ENCODE peak calls at places on chromosomes 5 and 9, in seven cellular contexts. Z is adipocyte, S is heart right ventricle, M is right atrium auricular region, Q is breast epithelium, B is tibial artery, K is stomach. E is an unnamed sample. For H3K4me1 and H3K9me3, the result is how much of the 10 kb centered on the place peaks cover.

GRCh38 chr9:117019242-117019641 is 332.1 kb downstream of the TRIM32 start:
- DNase-seq in Z (no peak), S (no peak), M (no peak), Q (no peak), B (no peak), K (no peak), E (no peak)

GRCh38 chr5:56025303-56025885 is 30.6 kb upstream of the IL6ST start:
- DNase-seq in Z (peak), S (no peak), M (no peak), Q (no peak), B (no peak), K (no peak), E (no peak)

GRCh38 chr9:134951461-134951860 is 33.7 kb upstream of the FCN1 start:
- DNase-seq in Z (no peak), S (no peak), M (no peak), Q (no peak), B (peak), K (no peak), E (no peak)

GRCh38 chr5:134891473-134891872 is 13.5 kb upstream of the PCBD2 start:
- DNase-seq in Z (no peak), S (no peak), M (no peak), Q (no peak), B (no peak), K (no peak), E (no peak)

GRCh38 chr5:162931501-162931900 is 505.9 kb upstream of the CCNG1 start:
- DNase-seq in Z (no peak), S (no peak), M (no peak), Q (no peak), B (no peak), K (no peak), E (no peak)

GRCh38 chr9:37997636-37998374 is 71.2 kb downstream of the SHB start:
- DNase-seq in Z (no peak), S (no peak), M (no peak), Q (no peak), B (no peak), K (no peak), E (no peak)

GRCh38 chr9:125694478-125694877 is 12.5 kb downstream of the MAPKAP1 start:
- DNase-seq in Z (peak), S (no peak), M (no peak), Q (no peak), B (no peak), K (no peak), E (peak)

GRCh38 chr9:136564379-136564988 is 18.6 kb upstream of the NOTCH1 start:
- DNase-seq in Z (peak), S (peak), M (peak), Q (peak), B (peak), K (peak), E (no peak)

GRCh38 chr5:127572930-127573329 is 55.5 kb downstream of the PRRC1 start:
- DNase-seq in Z (peak), S (no peak), M (no peak), Q (no peak), B (no peak), K (no peak), E (no peak)

GRCh38 chr9:128121924-128122808 is 5.4 kb downstream of the PTGES2 start:
- DNase-seq in Z (no peak), S (peak), M (no peak), Q (no peak), B (no peak), K (peak), E (no peak)

GRCh38 chr5:54404568-54404967 is 50.9 kb upstream of the HSPB3 start:
- DNase-seq in Z (no peak), S (no peak), M (no peak), Q (no peak), B (no peak), K (no peak), E (peak)

GRCh38 chr5:26986985-26987384 is 51.4 kb downstream of the CDH9 start:
- DNase-seq in Z (no peak), S (no peak), M (no peak), Q (no peak), B (no peak), K (no peak), E (no peak)

GRCh38 chr5:143741418-143741817 is 70.5 kb upstream of the HMHB1 start:
- DNase-seq in Z (no peak), S (no peak), M (no peak), Q (no peak), B (no peak), K (no peak), E (no peak)

GRCh38 chr9:14314424-14314928 is 535 bp upstream of the NFIB start:
- DNase-seq in Z (peak), S (peak), M (peak), Q (peak), B (peak), K (peak), E (peak)

GRCh38 chr5:149392718-149393117 is 13.6 kb upstream of the IL17B start:
- DNase-seq in Z (peak), S (no peak), M (no peak), Q (no peak), B (no peak), K (no peak), E (no peak)

GRCh38 chr5:177325868-177326381 is 14.2 kb upstream of the MXD3 start:
- DNase-seq in Z (no peak), S (no peak), M (no peak), Q (no peak), B (no peak), K (no peak), E (peak)

GRCh38 chr9:34989056-34989945 is at the start of gene DNAJB5:
- DNase-seq in Z (peak), S (peak), M (peak), Q (peak), B (peak), K (peak), E (peak)

GRCh38 chr5:16913840-16914435 is 22.1 kb downstream of the MYO10 start:
- DNase-seq in Z (no peak), S (no peak), M (no peak), Q (no peak), B (no peak), K (peak), E (no peak)

GRCh38 chr5:6365977-6366590 is 12.3 kb downstream of the MED10 start:
- DNase-seq in Z (no peak), S (no peak), M (peak), Q (no peak), B (no peak), K (peak), E (no peak)

GRCh38 chr5:115309751-115310370 is 13.4 kb upstream of the CCDC112 start:
- DNase-seq in Z (peak), S (no peak), M (no peak), Q (no peak), B (no peak), K (no peak), E (no peak)

GRCh38 chr5:33479321-33479720 is 38.6 kb downstream of the TARS1 start:
- DNase-seq in Z (no peak), S (no peak), M (no peak), Q (no peak), B (no peak), K (no peak), E (no peak)

GRCh38 chr9:30677256-30677655 is 1707.2 kb upstream of the ACO1 start:
- DNase-seq in Z (no peak), S (no peak), M (no peak), Q (no peak), B (no peak), K (no peak), E (no peak)

GRCh38 chr5:116732591-116732990 is 158.0 kb upstream of the SEMA6A start:
- DNase-seq in Z (no peak), S (no peak), M (no peak), Q (no peak), B (no peak), K (no peak), E (no peak)

DNA sequence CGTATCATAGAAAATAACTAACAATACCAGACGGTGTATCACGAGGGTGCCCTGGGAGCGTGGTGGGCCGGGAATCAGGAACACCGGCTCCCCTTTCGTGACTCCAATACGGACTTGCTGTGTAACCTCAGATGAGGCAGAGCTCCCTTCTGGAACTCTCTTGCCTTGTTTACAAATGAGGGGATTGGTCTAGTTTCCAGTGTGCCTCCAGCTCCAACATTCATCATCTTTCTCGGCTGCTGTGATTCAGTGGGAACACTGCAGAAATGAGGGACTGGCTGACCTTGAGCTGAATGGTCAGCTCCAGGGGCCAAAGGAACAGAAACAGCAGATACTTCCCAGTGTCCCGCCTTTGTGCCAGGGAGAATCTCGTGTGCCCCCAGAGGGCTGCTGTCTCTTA is 22.6 kb upstream of the TGFBI start:
- DNase-seq in Z (no peak), S (no peak), M (peak), Q (no peak), B (peak), K (no peak), E (no peak)
- H3K4me1 ChIP-seq in Z (half or more), S (under half), M (under half), Q (under half), B (under half), K (under half), E (under half)

GRCh38 chr9:93270976-93271375 is 87.0 kb downstream of the WNK2 start:
- DNase-seq in Z (no peak), S (no peak), M (no peak), Q (peak), B (peak), K (peak), E (no peak)
- H3K9me3 ChIP-seq in Z (under half), S (under half), M (under half), Q (under half), B (under half), K (under half), E (under half)

GRCh38 chr5:66459728-66460127 is 136.5 kb upstream of the MAST4 start:
- DNase-seq in Z (no peak), S (no peak), M (no peak), Q (no peak), B (no peak), K (no peak), E (no peak)

GRCh38 chr5:66450988-66451387 is 145.2 kb upstream of the MAST4 start:
- DNase-seq in Z (no peak), S (no peak), M (no peak), Q (no peak), B (no peak), K (no peak), E (no peak)

GRCh38 chr5:66452109-66452508 is 144.1 kb upstream of the MAST4 start:
- DNase-seq in Z (no peak), S (no peak), M (no peak), Q (no peak), B (no peak), K (no peak), E (no peak)

GRCh38 chr5:66454186-66455078 is 141.8 kb upstream of the MAST4 start:
- DNase-seq in Z (peak), S (no peak), M (no peak), Q (no peak), B (no peak), K (no peak), E (no peak)
- H3K4me1 ChIP-seq in Z (under half), S (under half), M (under half), Q (under half), B (under half), K (under half), E (under half)

DNA sequence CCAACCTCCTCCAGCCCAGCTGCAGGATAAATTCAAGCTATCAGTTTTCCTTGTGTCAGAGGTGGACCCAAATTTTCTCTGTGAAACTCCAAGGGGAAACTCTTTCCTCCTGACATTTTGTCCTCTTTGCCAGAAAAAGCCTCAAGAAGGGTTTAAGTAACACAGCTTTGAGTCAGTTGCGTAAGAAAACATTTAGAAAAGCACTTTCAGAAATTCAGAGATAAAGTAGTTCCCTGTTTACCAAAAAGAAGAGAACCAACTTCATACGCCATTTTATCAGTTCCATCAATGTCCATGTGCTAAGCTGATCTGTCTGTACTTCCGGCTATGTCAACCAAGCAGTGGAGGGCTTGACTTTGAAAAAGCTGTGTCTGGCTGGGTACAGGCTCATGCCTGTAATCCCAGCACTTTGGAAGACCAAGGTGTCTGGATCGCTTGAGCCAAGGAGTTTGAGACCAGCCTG is 19.9 kb upstream of the SUSD1 start:
- DNase-seq in Z (peak), S (no peak), M (no peak), Q (no peak), B (no peak), K (no peak), E (no peak)
- H3K9me3 ChIP-seq in Z (under half), S (under half), M (under half), Q (under half), B (under half), K (under half), E (under half)

DNA sequence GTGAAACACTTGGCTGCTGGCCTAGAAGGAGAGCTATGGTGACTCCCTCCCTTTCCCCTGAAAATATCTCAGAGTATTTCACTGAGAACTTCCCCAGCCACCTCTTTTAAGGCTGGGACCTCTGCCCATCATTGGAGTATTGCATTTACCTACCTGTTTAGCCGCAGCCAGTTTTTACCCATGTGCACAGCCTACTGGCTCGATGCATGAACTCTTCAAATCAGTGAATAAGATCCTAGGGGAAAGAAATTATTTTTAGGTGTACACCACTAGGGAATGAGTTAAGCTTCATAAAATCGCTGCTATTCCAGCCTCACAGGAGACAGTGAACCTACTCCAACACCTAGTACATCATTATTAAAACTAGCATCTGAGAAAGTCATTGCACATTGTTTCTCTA is 16.8 kb upstream of the FAM174A start:
- DNase-seq in Z (no peak), S (no peak), M (no peak), Q (no peak), B (no peak), K (no peak), E (no peak)
- H3K4me1 ChIP-seq in Z (under half), S (under half), M (under half), Q (under half), B (under half), K (under half), E (under half)

DNA sequence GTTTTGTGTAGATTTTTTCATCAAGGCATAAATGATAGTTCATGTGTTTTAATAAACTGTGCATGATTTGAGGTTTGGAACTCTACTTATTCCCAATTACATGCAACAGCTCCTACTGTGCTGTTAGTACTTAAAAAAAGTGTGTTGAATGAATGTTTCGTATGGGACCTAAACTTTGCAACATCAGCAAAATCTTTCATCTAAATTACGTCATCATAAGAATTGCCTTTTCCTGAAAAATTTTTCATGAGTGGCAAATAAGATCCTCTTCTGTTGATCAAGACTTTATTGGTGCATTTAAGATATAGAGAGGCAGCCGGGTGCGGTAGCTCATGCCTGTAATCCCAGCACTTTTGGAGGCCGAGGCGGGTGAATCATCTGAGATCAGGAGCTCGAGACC is 826.1 kb downstream of the SEMA5A start:
- DNase-seq in Z (no peak), S (no peak), M (no peak), Q (no peak), B (no peak), K (no peak), E (no peak)
- H3K9me3 ChIP-seq in Z (under half), S (under half), M (under half), Q (under half), B (under half), K (under half), E (under half)

DNA sequence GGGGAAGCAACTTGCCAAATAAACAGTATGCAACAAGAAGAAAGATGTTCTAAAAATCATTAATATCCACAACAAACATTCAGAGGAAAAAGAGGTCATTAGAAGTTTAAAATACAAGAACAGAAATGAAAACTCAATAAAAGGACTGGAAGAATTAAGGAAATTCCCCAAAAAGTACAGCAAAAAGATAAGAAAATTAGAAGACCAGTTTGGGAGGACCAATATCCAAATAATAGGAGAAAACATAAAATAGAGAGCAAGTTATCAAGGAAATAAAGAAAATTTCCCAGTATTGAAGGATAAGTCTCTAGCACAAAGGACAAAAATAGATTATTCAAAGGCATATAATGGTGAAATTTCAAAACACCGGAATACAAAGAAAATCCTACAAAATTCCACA is 21.9 kb downstream of the DIAPH1 start:
- DNase-seq in Z (no peak), S (no peak), M (no peak), Q (no peak), B (no peak), K (no peak), E (no peak)
- H3K4me1 ChIP-seq in Z (under half), S (under half), M (under half), Q (under half), B (under half), K (half or more), E (under half)

DNA sequence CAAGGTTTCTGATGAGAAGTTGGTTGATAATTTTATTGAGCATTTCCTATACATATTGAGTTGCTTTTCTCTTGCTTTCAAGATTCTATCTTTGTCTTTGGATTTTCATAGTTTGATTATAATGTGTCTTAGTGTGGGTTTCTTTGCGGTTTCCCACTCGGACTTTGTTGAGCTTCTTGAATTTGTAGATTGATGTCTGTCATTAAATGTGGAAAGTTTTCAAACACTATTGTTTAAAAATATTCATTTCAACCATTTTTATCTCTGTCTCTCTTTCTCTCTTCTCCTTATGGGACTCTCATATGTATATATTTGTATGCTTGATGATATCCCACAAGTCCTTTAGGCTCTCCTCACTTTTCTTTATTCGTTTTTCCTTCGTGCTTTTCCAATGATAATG is 18.5 kb upstream of the PCDHA1 start:
- DNase-seq in Z (no peak), S (no peak), M (no peak), Q (no peak), B (no peak), K (no peak), E (no peak)
- H3K9me3 ChIP-seq in Z (half or more), S (half or more), M (under half), Q (half or more), B (under half), K (under half), E (under half)

GRCh38 chr9:124286292-124286931 is 28.7 kb downstream of the NEK6 start:
- DNase-seq in Z (peak), S (no peak), M (no peak), Q (no peak), B (no peak), K (peak), E (no peak)
- H3K4me1 ChIP-seq in Z (half or more), S (half or more), M (under half), Q (under half), B (half or more), K (half or more), E (under half)

E was measured in HAP-1.